ENCODE peak calls at places on chromosomes 5 and 9, in nine cellular contexts. K is mammary epithelial cell, L is GM23338, S is transverse colon, T is kidney, Z is thoracic aorta, E is cardiac muscle cell, X is heart right ventricle, F is left ventricle myocardium inferior. H is an unnamed sample.

GRCh38 chr5:75656311-75657003 is 45.2 kb downstream of the ANKDD1B start:
- DNase-seq in S (no peak), Z (no peak), L (peak; percentile 13), X (no peak), F (no peak), K (peak; percentile 60), T (peak; percentile 68), E (no peak), H (no peak)

GRCh38 chr5:135055385-135055784 is 21.4 kb upstream of the PITX1 start:
- DNase-seq in Z (no peak), F (peak; percentile 81), E (no peak), S (no peak), K (no peak), L (no peak), T (peak; percentile 24), X (peak; percentile 65), H (no peak)

GRCh38 chr5:32100230-32100629 is 73.9 kb downstream of the GOLPH3 start:
- DNase-seq in Z (no peak), T (no peak), F (no peak), E (no peak), L (no peak), K (no peak), X (no peak), S (no peak), H (no peak)

GRCh38 chr9:123027517-123027916 is 6.0 kb upstream of the GPR21 start:
- DNase-seq in F (no peak), X (no peak), L (no peak), T (no peak), E (no peak), S (no peak), K (no peak), Z (no peak), H (no peak)

GRCh38 chr5:171630047-171630669 is 155.5 kb upstream of the SMIM23 start:
- DNase-seq in K (peak; percentile 40), S (peak; percentile 30), L (peak; percentile 86), E (peak; percentile 86), F (peak; percentile 63), X (peak; percentile 70), T (peak; percentile 85), Z (no peak), H (peak; percentile 70)

GRCh38 chr9:4662989-4663792 is 1.1 kb downstream of the PLPP6 start:
- DNase-seq in T (no peak), L (peak; percentile 20), S (no peak), E (no peak), K (no peak), F (no peak), X (no peak), Z (no peak), H (no peak)

GRCh38 chr9:137688725-137689124 is 69.9 kb downstream of the EHMT1 start:
- DNase-seq in X (no peak), S (no peak), K (no peak), E (no peak), T (no peak), F (no peak), Z (no peak), L (no peak), H (no peak)

GRCh38 chr9:133403766-133404439 is 13.9 kb downstream of the REXO4 start:
- DNase-seq in Z (no peak), S (peak; percentile 66), X (no peak), K (peak; percentile 53), E (no peak), F (no peak), T (peak; percentile 75), L (peak; percentile 82), H (no peak)

GRCh38 chr9:93048706-93049448 is 9.6 kb upstream of the SUSD3 start:
- DNase-seq in E (no peak), X (no peak), F (no peak), K (no peak), L (no peak), Z (no peak), T (peak; percentile 15), S (no peak), H (no peak)

GRCh38 chr5:138458856-138459255 is 6.4 kb upstream of the EGR1 start:
- DNase-seq in K (no peak), X (no peak), S (no peak), E (no peak), T (no peak), Z (no peak), L (no peak), F (no peak), H (no peak)

GRCh38 chr5:27516437-27516836 is 478.1 kb upstream of the CDH9 start:
- DNase-seq in Z (no peak), X (no peak), E (no peak), T (no peak), K (peak; percentile 33), L (no peak), S (no peak), F (no peak), H (no peak)

GRCh38 chr9:78011037-78011436 is 20.6 kb downstream of the GNAQ start:
- DNase-seq in L (no peak), F (no peak), S (no peak), X (no peak), K (no peak), Z (no peak), T (no peak), E (no peak), H (no peak)

GRCh38 chr9:70135176-70135575 is 91.5 kb downstream of the MAMDC2 start:
- DNase-seq in T (no peak), S (no peak), L (no peak), F (no peak), K (no peak), X (no peak), E (no peak), Z (no peak), H (no peak)

GRCh38 chr9:70131296-70131695 is 87.6 kb downstream of the MAMDC2 start:
- DNase-seq in X (no peak), E (no peak), F (no peak), Z (no peak), K (no peak), L (no peak), T (no peak), S (no peak), H (no peak)

GRCh38 chr9:70134360-70134759 is 90.7 kb downstream of the MAMDC2 start:
- DNase-seq in K (no peak), X (no peak), L (no peak), T (no peak), Z (no peak), F (no peak), E (no peak), S (no peak), H (no peak)

GRCh38 chr9:70136632-70137031 is 93.0 kb downstream of the MAMDC2 start:
- DNase-seq in F (no peak), S (no peak), L (no peak), T (no peak), E (no peak), X (no peak), K (peak; percentile 83), Z (no peak), H (no peak)

DNA sequence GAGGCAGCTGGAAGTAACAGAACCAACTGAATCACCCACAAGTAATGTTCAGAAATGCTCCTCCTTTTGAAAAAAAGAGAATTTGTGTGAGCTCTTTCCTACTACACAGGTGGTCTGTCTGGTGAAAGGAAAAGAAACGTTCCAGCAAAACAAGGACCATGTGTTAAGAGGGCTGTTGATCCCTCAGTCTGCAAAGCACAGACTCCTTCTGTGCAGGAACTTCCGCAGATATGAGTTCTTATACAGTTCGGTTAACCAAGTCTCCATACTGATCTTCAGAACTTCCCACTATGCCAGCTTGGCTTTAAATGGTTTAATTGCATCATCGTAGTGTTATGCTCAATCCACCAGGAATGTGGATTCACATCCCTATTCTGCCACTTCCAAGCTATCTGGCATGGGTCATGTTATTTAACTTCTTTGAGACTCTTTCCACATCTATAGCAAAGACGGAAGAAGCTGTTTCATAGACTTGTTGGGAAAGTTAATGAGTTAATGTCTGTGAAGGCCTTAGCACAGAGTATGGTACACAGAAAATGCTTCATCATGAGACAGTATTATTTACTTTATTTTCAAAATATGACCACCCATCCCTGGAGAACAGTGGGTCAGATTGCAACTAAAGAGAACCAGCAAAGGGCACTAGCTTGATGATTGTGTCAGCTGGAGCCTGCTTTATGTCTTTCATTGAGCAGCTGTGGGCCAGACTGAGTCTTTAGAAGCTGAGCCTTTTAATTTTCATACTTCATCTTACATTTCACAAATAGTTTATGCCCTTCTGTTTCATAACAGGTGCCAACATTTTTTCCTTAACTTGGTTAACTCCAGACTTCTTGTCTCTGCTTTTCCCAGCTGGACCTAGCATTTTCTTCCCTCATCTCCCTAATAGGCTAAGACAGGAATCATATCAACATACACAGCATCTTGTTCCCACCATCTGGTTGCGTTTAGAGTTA is 89.9 kb downstream of the MAMDC2 start:
- DNase-seq in X (no peak), E (no peak), Z (no peak), S (no peak), F (no peak), L (no peak), T (no peak), K (no peak), H (no peak)
- H3K27ac ChIP-seq in X (no peak overlapping the region), E (no peak overlapping the region), Z (peak overlapping the region; percentile 14), S (no peak overlapping the region), F (no peak overlapping the region), L (no peak overlapping the region), T (no peak overlapping the region), K (no peak overlapping the region), H (peak overlapping the region; percentile 72)

GRCh38 chr5:88873447-88873846 is 9.5 kb downstream of the MEF2C start:
- DNase-seq in T (no peak), L (no peak), F (no peak), K (no peak), X (no peak), S (no peak), Z (no peak), E (no peak), H (no peak)
- H3K4me3 ChIP-seq in T (no peak overlapping the region), L (no peak overlapping the region), F (peak overlapping the region; percentile 23), K (no peak overlapping the region), X (peak overlapping the region; percentile 25), S (no peak overlapping the region), Z (no peak overlapping the region), E (no peak overlapping the region), H (peak overlapping the region; percentile 62)

GRCh38 chr9:36968574-36969215 is 65.4 kb downstream of the PAX5 start:
- DNase-seq in F (no peak), K (no peak), Z (no peak), S (no peak), X (no peak), L (no peak), T (no peak), E (no peak), H (no peak)
- TF ChIP-seq CTCF in F (no peak), K (no peak), Z (no peak), S (no peak), X (no peak), L (no peak), T (no peak), E (no peak), H (no peak)

GRCh38 chr5:62190173-62190572 is 115.8 kb upstream of the KIF2A start:
- DNase-seq in X (no peak), Z (no peak), F (no peak), E (no peak), K (no peak), L (no peak), S (no peak), T (no peak), H (no peak)

GRCh38 chr5:62192958-62193357 is 113.0 kb upstream of the KIF2A start:
- DNase-seq in E (no peak), F (no peak), S (no peak), L (no peak), T (no peak), Z (no peak), K (no peak), X (no peak), H (no peak)

DNA sequence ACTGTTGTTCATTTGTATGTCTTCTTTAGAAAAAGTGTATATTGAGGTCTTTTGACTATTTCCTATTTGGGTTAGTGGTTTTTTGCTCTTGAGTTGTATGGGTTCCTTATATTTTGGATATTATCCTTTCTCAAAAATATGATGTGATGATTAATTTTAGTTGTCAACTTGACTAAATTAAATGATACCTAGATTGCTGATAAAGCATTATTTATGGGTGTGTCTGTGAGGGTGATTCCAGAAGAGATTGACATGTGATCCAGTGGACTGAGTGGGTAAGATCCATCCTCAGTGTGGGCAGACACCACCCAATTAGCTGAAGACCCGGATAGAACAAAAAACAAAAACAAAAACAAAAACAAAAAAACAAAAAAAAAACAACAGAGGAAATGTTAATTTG is 115.1 kb upstream of the KIF2A start:
- DNase-seq in S (no peak), F (no peak), K (no peak), Z (no peak), E (no peak), T (no peak), X (no peak), L (no peak), H (no peak)
- H3K27ac ChIP-seq in S (no peak overlapping the region), F (no peak overlapping the region), K (no peak overlapping the region), Z (no peak overlapping the region), E (no peak overlapping the region), T (no peak overlapping the region), X (no peak overlapping the region), L (no peak overlapping the region), H (no peak overlapping the region)

H was measured in coronary artery.